ENCODE peak calls at places on chromosomes 12 and 14, in nine cellular contexts. K, C, A, V, X, O, S, U and N are unnamed samples.
A peak's percentile ranks its signal among the peaks of the same experiment; 100 is the strongest.

GRCh38 chr14:24322672-24323071 is 11.4 kb downstream of the LTB4R start:
- DNase-seq in O (no peak), S (no peak), V (no peak), A (no peak), X (no peak), U (no peak), K (no peak), C (no peak), N (no peak)

GRCh38 chr14:104009297-104009696 is 67.0 kb upstream of the RD3L start:
- DNase-seq in O (no peak), K (no peak), X (no peak), V (no peak), C (no peak), A (peak; percentile 12), S (no peak), U (no peak), N (no peak)

GRCh38 chr14:78405071-78405856 is 235.1 kb downstream of the NRXN3 start:
- DNase-seq in O (no peak), A (no peak), K (no peak), C (no peak), U (no peak), S (no peak), X (no peak), V (peak; percentile 7), N (no peak)

GRCh38 chr14:51605575-51605974 is 46.1 kb upstream of the FRMD6 start:
- DNase-seq in S (no peak), C (no peak), K (no peak), U (no peak), V (no peak), X (no peak), O (no peak), A (no peak), N (no peak)

GRCh38 chr12:69580074-69580473 is 5.2 kb upstream of the CCT2 start:
- DNase-seq in C (no peak), V (no peak), K (no peak), X (no peak), O (no peak), S (no peak), U (no peak), A (no peak), N (no peak)

GRCh38 chr12:116672842-116673516 is 64.9 kb downstream of the SPRING1 start:
- DNase-seq in A (no peak), X (no peak), O (no peak), U (peak; percentile 63), S (no peak), K (no peak), C (no peak), V (no peak), N (peak; percentile 45)

GRCh38 chr12:100669922-100670321 is 96.4 kb downstream of the GAS2L3 start:
- DNase-seq in A (no peak), K (no peak), O (no peak), X (no peak), V (no peak), S (no peak), C (no peak), U (no peak), N (no peak)

GRCh38 chr12:26821212-26821701 is 11.7 kb downstream of the ITPR2 start:
- DNase-seq in U (no peak), S (no peak), O (no peak), C (peak; percentile 45), K (no peak), A (peak; percentile 23), V (no peak), X (peak; percentile 69), N (no peak)

GRCh38 chr12:15146585-15146984 is 74.6 kb downstream of the RERG start:
- DNase-seq in U (no peak), C (no peak), O (peak; percentile 6), A (peak; percentile 0), S (no peak), X (no peak), V (peak; percentile 37), K (no peak), N (no peak)

GRCh38 chr14:72608391-72609204 is 285.3 kb downstream of the DPF3 start:
- DNase-seq in O (no peak), C (peak; percentile 97), K (no peak), S (peak; percentile 33), U (no peak), V (peak; percentile 49), X (peak; percentile 64), A (peak; percentile 97), N (no peak)

GRCh38 chr14:55088356-55088755 is 36.9 kb downstream of the MAPK1IP1L start:
- DNase-seq in U (no peak), O (no peak), C (no peak), A (no peak), S (no peak), X (no peak), V (no peak), K (no peak), N (no peak)

GRCh38 chr12:122116707-122117535 is 38.4 kb downstream of the MLXIP start:
- DNase-seq in K (no peak), U (no peak), C (no peak), V (no peak), O (no peak), A (no peak), S (no peak), X (no peak), N (no peak)

GRCh38 chr14:106343636-106344035 is 817.3 kb downstream of the TMEM121 start:
- DNase-seq in S (no peak), V (no peak), K (no peak), O (no peak), C (no peak), A (no peak), X (no peak), U (no peak), N (peak; percentile 31)
- H3K9me3 ChIP-seq in S (no peaks in the 10 kb centered on the region), V (peaks cover 52% of the 10 kb centered on the region), K (no peaks in the 10 kb centered on the region), O (peaks cover 71% of the 10 kb centered on the region), C (no peaks in the 10 kb centered on the region), A (no peaks in the 10 kb centered on the region), X (peaks cover 9% of the 10 kb centered on the region), U (no peaks in the 10 kb centered on the region), N (no peaks in the 10 kb centered on the region)

DNA sequence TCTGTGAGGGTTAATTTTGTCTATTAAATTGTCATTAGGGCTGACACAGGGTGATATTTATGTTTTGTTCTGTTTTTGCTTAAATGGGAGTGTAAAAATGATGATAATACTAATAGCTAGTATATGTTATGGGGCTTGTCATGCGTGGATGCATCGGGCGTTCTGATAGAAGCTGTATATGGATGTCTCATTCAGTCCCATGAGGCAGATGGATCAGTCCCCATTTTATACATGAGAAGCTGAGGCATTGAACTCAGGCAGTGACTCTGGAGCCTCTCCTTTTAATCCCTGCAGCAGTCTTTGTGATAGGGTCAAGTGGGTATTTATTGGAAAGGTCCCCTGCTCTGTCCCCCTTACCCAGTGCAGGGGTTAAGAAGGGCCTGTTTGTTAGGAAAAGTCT is 46.1 kb downstream of the ELK3 start:
- DNase-seq in X (no peak), U (no peak), C (peak; percentile 67), A (no peak), V (no peak), S (no peak), K (no peak), O (no peak), N (no peak)
- H3K4me2 ChIP-seq in X (no peak overlapping the region), U (no peak overlapping the region), C (peak overlapping the region; percentile 64), A (no peak overlapping the region), V (peak overlapping the region; percentile 22), S (no peak overlapping the region), K (no peak overlapping the region), O (no peak overlapping the region), N (no peak overlapping the region)

GRCh38 chr14:100202712-100203111 is 36.2 kb upstream of the YY1 start:
- DNase-seq in K (no peak), V (no peak), X (no peak), A (no peak), U (no peak), O (no peak), S (no peak), C (no peak), N (no peak)

GRCh38 chr14:100203146-100203545 is 35.8 kb upstream of the YY1 start:
- DNase-seq in U (no peak), A (no peak), S (no peak), O (no peak), K (no peak), C (no peak), X (no peak), V (no peak), N (no peak)

GRCh38 chr14:100201701-100202100 is 37.2 kb upstream of the YY1 start:
- DNase-seq in U (no peak), V (no peak), S (no peak), X (no peak), C (no peak), A (no peak), K (no peak), O (no peak), N (no peak)

GRCh38 chr14:100200311-100200710 is 38.6 kb upstream of the YY1 start:
- DNase-seq in C (no peak), U (no peak), O (no peak), A (no peak), S (no peak), V (no peak), X (no peak), K (no peak), N (no peak)

DNA sequence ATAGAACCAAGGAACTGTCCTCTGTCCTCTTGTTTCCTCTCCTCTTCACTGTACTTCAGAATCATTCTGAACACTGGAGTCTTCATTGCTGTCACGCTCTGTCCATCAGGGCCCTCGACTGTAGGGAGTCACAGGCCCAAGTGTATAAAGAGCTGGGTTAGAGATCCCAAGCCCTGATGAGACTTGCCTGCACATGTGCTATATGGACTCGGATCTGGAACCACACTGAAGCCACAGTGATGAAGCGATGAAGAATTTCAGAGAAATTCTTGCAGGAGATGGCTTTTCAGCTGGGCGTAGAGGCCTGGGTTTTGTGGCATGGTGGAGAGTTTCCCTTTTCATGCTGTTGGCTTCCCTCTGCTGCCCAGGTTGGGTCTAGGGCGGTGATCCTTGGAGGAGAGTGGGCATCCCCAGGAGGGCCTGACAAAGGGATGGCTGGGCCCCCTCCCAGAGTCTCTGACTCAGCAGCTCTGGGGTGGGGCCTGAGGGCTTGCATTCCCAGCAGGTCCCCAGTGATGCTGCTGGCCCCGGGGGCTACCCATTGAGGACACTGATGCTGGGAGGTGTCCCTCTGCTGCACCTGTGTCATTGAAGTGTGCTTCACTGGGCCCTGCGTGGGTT is 39.6 kb upstream of the YY1 start:
- DNase-seq in O (no peak), C (no peak), A (no peak), K (no peak), S (no peak), V (no peak), X (no peak), U (no peak), N (no peak)
- H4K20me1 ChIP-seq in O (no peaks in the 10 kb centered on the region), C (no peaks in the 10 kb centered on the region), A (no peaks in the 10 kb centered on the region), K (no peaks in the 10 kb centered on the region), S (no peaks in the 10 kb centered on the region), V (no peaks in the 10 kb centered on the region), X (no peaks in the 10 kb centered on the region), U (no peaks in the 10 kb centered on the region), N (no peaks in the 10 kb centered on the region)

GRCh38 chr12:34305176-34305575 is 282.9 kb downstream of the ALG10 start:
- DNase-seq in K (no peak), S (no peak), A (no peak), C (no peak), V (no peak), X (no peak), O (no peak), U (no peak), N (no peak)
- H3K9me3 ChIP-seq in K (peaks cover 24% of the 10 kb centered on the region), S (no peaks in the 10 kb centered on the region), A (peaks cover 80% of the 10 kb centered on the region), C (no peaks in the 10 kb centered on the region), V (no peaks in the 10 kb centered on the region), X (peaks cover 1% of the 10 kb centered on the region), O (peaks cover 5% of the 10 kb centered on the region), U (no peaks in the 10 kb centered on the region), N (peaks cover 4% of the 10 kb centered on the region)

GRCh38 chr14:33457617-33458016 is 493.3 kb downstream of the EGLN3 start:
- DNase-seq in K (no peak), V (no peak), O (no peak), U (no peak), S (no peak), X (no peak), A (no peak), C (no peak), N (no peak)
- H3K4me2 ChIP-seq in K (no peak overlapping the region), V (no peak overlapping the region), O (no peak overlapping the region), U (no peak overlapping the region), S (no peak overlapping the region), X (no peak overlapping the region), A (no peak overlapping the region), C (no peak overlapping the region), N (no peak overlapping the region)